ENCODE peak calls at places on chromosomes 6 and 20, in four cellular contexts. C is suprapubic skin, F is D721Med, P is tibial artery. D is an unnamed sample.

GRCh38 chr20:52649727-52650126 is 322.4 kb upstream of the TSHZ2 start:
- DNase-seq in F (no peak), C (no peak), P (no peak), D (no peak)

GRCh38 chr20:1479831-1480595 is 11.2 kb downstream of the SIRPB2 start:
- DNase-seq in F (no peak), P (no peak), C (no peak), D (no peak)

GRCh38 chr6:1797801-1798200 is 188.1 kb downstream of the FOXC1 start:
- DNase-seq in C (no peak), F (no peak), P (no peak), D (no peak)

GRCh38 chr6:45450801-45451200 is 73.1 kb upstream of the SUPT3H start:
- DNase-seq in F (no peak), C (no peak), P (no peak), D (no peak)

GRCh38 chr20:11952621-11953020 is 34.9 kb downstream of the BTBD3 start:
- DNase-seq in F (no peak), P (no peak), C (no peak), D (no peak)

GRCh38 chr6:57021086-57021720 is 25.3 kb upstream of the KIAA1586 start:
- DNase-seq in P (no peak), C (no peak), F (no peak), D (no peak)

GRCh38 chr6:132128424-132128823 is 177.3 kb upstream of the CCN2 start:
- DNase-seq in P (no peak), C (no peak), F (no peak), D (no peak)

GRCh38 chr20:38139919-38140753 is 24.9 kb downstream of the TGM2 start:
- DNase-seq in P (peak; percentile 16), C (no peak), F (no peak), D (no peak)

GRCh38 chr6:41080623-41081022 is 7.8 kb downstream of the NFYA start:
- DNase-seq in P (no peak), F (no peak), C (no peak), D (no peak)

GRCh38 chr6:56022678-56023077 is 147.3 kb upstream of the BMP5 start:
- DNase-seq in P (no peak), F (no peak), C (no peak), D (no peak)

DNA sequence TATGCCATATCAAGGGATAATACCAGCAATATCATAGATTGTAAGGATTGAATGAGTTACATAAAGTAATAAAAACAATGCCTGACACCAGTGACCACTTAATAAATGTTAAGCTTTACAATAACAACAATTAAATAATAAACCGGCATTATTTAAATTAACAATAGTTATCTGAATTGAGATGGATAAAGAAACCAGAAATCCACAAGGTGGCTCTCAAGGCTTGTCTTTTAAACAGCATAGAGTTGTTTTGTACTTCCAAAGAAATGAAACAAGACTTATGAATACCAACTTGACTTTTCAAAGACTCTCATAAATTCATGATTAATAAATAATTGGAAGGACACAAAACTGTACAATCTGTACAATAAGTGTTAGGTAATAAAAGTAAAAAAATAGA is 203.1 kb downstream of the ASCC3 start:
- DNase-seq in C (no peak), P (no peak), F (no peak), D (no peak)
- TF ChIP-seq CTCF in C (no peak), P (peak; percentile 7), F (peak; percentile 35), D (no peak)

DNA sequence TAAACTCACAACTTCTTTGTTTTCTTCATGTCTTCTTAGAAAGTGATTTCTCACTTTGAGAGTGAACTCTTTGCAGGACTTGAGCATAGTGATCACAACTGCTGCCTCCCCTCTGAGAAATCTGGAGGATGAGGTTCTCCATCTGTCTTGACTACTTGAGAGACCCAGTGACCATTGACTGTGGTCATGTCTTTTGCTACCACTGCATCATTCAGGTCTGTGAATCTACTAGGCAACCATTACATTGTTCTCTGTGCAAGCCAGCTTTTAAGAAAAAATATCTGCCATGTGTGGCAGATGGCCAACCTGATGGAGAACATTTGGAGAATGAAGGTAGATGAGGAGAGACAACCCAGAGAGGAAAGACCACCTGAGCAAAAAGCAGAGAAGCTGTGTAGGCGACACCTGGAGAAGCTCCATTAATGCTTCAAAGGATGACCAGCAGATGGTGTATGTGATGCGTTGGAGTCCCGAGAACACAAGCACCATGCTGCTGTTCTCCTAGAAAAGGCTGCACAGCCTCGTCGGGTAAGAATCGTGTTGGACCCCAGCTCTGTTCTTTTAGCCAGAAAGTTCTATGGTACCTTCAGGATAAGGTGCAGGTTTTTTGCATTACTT is 25.1 kb upstream of the TRIM26 start:
- DNase-seq in F (no peak), C (no peak), P (no peak), D (no peak)
- TF ChIP-seq CTCF in F (peak; percentile 34), C (no peak), P (no peak), D (no peak)

GRCh38 chr20:12968472-12968871 is 40.3 kb upstream of the SPTLC3 start:
- DNase-seq in P (no peak), F (no peak), C (no peak), D (no peak)

GRCh38 chr20:12966468-12967085 is 42.2 kb upstream of the SPTLC3 start:
- DNase-seq in P (no peak), C (no peak), F (no peak), D (no peak)

GRCh38 chr20:12969071-12969669 is 39.6 kb upstream of the SPTLC3 start:
- DNase-seq in C (no peak), F (no peak), P (no peak), D (no peak)

GRCh38 chr20:12967932-12968331 is 40.8 kb upstream of the SPTLC3 start:
- DNase-seq in C (no peak), P (no peak), F (no peak), D (no peak)

DNA sequence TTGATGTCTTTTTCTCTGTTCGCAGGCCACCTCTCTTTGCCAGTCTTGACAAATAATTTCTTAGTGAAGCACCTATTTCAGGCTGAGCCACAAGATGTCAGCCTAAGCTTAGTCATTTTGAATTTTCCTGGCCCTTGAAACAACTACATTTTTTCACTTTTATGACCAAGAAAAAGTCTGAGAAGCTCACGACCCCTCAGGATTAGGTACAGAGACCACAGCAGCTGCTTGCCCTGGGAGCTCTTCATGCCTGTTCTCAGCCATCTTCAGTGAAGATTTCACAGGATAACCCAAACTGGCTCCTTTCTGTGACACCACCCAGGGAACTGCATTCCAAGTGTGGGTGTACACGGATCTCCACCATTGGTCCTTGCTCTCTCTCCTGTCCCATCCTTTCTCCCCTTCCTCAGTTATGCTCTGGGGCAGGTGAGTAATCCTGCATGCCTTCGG is 38.4 kb upstream of the SPTLC3 start:
- DNase-seq in C (no peak), P (no peak), F (no peak), D (no peak)
- TF ChIP-seq CTCF in C (peak; percentile 43), P (peak; percentile 55), F (peak; percentile 51), D (no peak)

DNA sequence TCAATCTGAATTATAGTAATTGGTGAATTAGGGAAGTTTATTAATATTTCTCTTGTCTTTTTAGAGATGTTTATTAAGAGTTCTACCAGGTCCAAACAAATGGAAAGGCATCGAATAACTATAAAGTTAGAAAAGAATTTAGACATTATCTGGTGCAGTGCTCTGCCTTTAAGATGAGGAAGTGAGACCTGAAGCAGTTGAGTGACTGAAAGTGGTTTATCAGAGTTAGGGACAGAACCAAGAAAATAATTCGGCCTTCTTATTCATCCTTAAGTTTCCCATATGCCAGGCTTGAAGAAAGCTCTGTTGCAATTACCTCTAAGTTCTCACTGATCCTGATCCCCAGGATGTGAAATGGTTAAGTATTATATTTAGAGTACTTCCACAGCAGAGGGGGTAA is 94.2 kb upstream of the FLRT3 start:
- DNase-seq in C (no peak), F (no peak), P (no peak), D (no peak)
- TF ChIP-seq CTCF in C (no peak), F (no peak), P (no peak), D (no peak)

DNA sequence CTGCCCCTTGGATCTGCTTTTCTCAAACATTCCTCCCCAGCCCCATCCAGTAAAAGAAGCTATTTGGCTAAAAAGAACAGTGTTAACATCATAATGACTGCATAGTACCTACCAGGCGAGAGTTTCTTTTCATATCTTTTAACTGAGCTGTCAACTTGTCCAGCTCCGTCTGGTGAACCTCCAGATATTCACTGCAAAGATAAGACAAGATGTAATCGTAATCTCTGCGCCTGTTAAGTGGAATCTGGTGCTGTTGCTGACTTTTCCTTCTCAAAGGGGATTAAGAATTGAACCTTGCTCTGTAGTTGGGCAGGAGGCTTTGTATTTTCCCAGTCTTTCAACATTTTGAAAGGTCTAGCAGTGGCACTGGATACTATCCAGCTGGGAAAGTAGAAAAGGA is 63.0 kb downstream of the RIPOR2 start:
- DNase-seq in F (no peak), P (no peak), C (no peak), D (no peak)
- TF ChIP-seq CTCF in F (no peak), P (no peak), C (no peak), D (no peak)

D was measured in omental fat pad.